ENCODE peak calls at places on chromosomes 7 and 10, in five cellular contexts. J is heart left ventricle, O is foreskin fibroblast, S is thoracic aorta, P is right lobe of liver. A is an unnamed sample.

GRCh38 chr10:32205666-32206065 is 141.3 kb downstream of the EPC1 start:
- DNase-seq in J (no peak), O (peak), S (no peak), P (no peak), A (peak)

GRCh38 chr7:19713676-19714075 is 4.8 kb upstream of the POLR1F start:
- DNase-seq in J (no peak), O (peak), S (no peak), P (no peak), A (peak)

GRCh38 chr7:29107056-29107455 is 39.3 kb downstream of the CPVL start:
- DNase-seq in J (no peak), O (no peak), S (no peak), P (no peak), A (no peak)

GRCh38 chr10:100637785-100638184 is 102.0 kb downstream of the HIF1AN start:
- DNase-seq in J (no peak), O (no peak), S (no peak), P (no peak), A (no peak)

GRCh38 chr10:102744374-102745051 is 765 bp downstream of the WBP1L start:
- DNase-seq in J (no peak), O (peak), S (no peak), P (no peak), A (peak)

GRCh38 chr7:114085592-114086490 is 167.0 kb upstream of the PPP1R3A start:
- DNase-seq in J (peak), O (peak), S (peak), P (peak), A (peak)

GRCh38 chr7:107726356-107727130 is 17.4 kb upstream of the CBLL1 start:
- DNase-seq in J (no peak), O (no peak), S (no peak), P (no peak), A (no peak)

GRCh38 chr7:141045126-141045841 is 28.6 kb upstream of the TMEM178B start:
- DNase-seq in J (no peak), O (no peak), S (no peak), P (no peak), A (no peak)

GRCh38 chr10:118057351-118057750 is 10.6 kb upstream of the RAB11FIP2 start:
- DNase-seq in J (no peak), O (no peak), S (no peak), P (no peak), A (no peak)

GRCh38 chr7:30301751-30302150 is 17.4 kb downstream of the ZNRF2 start:
- DNase-seq in J (no peak), O (no peak), S (no peak), P (no peak), A (no peak)

GRCh38 chr10:124005991-124006392 is 87.4 kb downstream of the CHST15 start:
- DNase-seq in J (no peak), O (no peak), S (no peak), P (no peak), A (no peak)

GRCh38 chr10:103739039-103739764 is 116.2 kb downstream of the SH3PXD2A start:
- DNase-seq in J (no peak), O (peak), S (no peak), P (peak), A (peak)

GRCh38 chr7:103524042-103524907 is 78.3 kb upstream of the SLC26A5 start:
- DNase-seq in J (no peak), O (peak), S (no peak), P (no peak), A (peak)

GRCh38 chr7:100510437-100511239 is 26.9 kb downstream of the NYAP1 start:
- DNase-seq in J (no peak), O (no peak), S (no peak), P (no peak), A (no peak)

GRCh38 chr7:130838738-130839137 is 104.7 kb upstream of the KLF14 start:
- DNase-seq in J (no peak), O (peak), S (no peak), P (no peak), A (peak)

GRCh38 chr10:127267442-127267841 is 71.1 kb upstream of the INSYN2A start:
- DNase-seq in J (no peak), O (no peak), S (no peak), P (no peak), A (no peak)

GRCh38 chr7:88169717-88170320 is 50.0 kb downstream of the SRI start:
- DNase-seq in J (no peak), O (peak), S (no peak), P (no peak), A (peak)

GRCh38 chr7:16668978-16669377 is 23.0 kb downstream of the BZW2 start:
- DNase-seq in J (no peak), O (peak), S (no peak), P (no peak), A (no peak)

GRCh38 chr7:30412810-30413504 is 65.6 kb downstream of the NOD1 start:
- DNase-seq in J (no peak), O (peak), S (no peak), P (no peak), A (peak)

GRCh38 chr10:47294057-47294456 is 5.9 kb upstream of the GDF10 start:
- DNase-seq in J (no peak), O (no peak), S (no peak), P (no peak), A (no peak)

GRCh38 chr7:130273081-130273699 is 6.5 kb downstream of the CPA2 start:
- DNase-seq in J (no peak), O (peak), S (no peak), P (no peak), A (peak)

GRCh38 chr7:133853706-133854276 is 273.3 kb upstream of the LRGUK start:
- DNase-seq in J (no peak), O (peak), S (no peak), P (no peak), A (peak)

GRCh38 chr10:124587811-124588211 is 126.2 kb downstream of the LHPP start:
- DNase-seq in J (no peak), O (no peak), S (no peak), P (peak), A (no peak)

GRCh38 chr10:71685554-71686202 is 33.9 kb downstream of the C10orf105 start:
- DNase-seq in J (no peak), O (no peak), S (no peak), P (no peak), A (no peak)

GRCh38 chr10:23106508-23106907 is 11.1 kb downstream of the MSRB2 start:
- DNase-seq in J (no peak), O (no peak), S (no peak), P (no peak), A (no peak)

GRCh38 chr10:89142562-89142961 is 64.6 kb downstream of the CH25H start:
- DNase-seq in J (no peak), O (no peak), S (no peak), P (no peak), A (no peak)

GRCh38 chr7:140003913-140004382 is 58.8 kb downstream of the PARP12 start:
- DNase-seq in J (no peak), O (peak), S (no peak), P (no peak), A (peak)

GRCh38 chr7:137282043-137282442 is 61.5 kb downstream of the PTN start:
- DNase-seq in J (no peak), O (no peak), S (no peak), P (no peak), A (no peak)

GRCh38 chr7:137289101-137289500 is 54.4 kb downstream of the PTN start:
- DNase-seq in J (no peak), O (no peak), S (no peak), P (no peak), A (no peak)

GRCh38 chr7:137283147-137283546 is 60.4 kb downstream of the PTN start:
- DNase-seq in J (no peak), O (no peak), S (no peak), P (no peak), A (no peak)

GRCh38 chr7:137287651-137288258 is 55.8 kb downstream of the PTN start:
- DNase-seq in J (no peak), O (peak), S (no peak), P (no peak), A (no peak)
- TF ChIP-seq CTCF in J (no peak), O (peak), S (no peak), P (peak), A (peak)

GRCh38 chr7:3065724-3066143 is 22.1 kb upstream of the CARD11 start:
- DNase-seq in J (no peak), O (no peak), S (no peak), P (no peak), A (peak)

GRCh38 chr7:3066506-3066905 is 22.8 kb upstream of the CARD11 start:
- DNase-seq in J (no peak), O (no peak), S (no peak), P (no peak), A (no peak)

GRCh38 chr7:3067193-3067592 is 23.5 kb upstream of the CARD11 start:
- DNase-seq in J (no peak), O (no peak), S (no peak), P (no peak), A (no peak)

GRCh38 chr7:3064077-3064476 is 20.4 kb upstream of the CARD11 start:
- DNase-seq in J (no peak), O (no peak), S (no peak), P (no peak), A (no peak)

DNA sequence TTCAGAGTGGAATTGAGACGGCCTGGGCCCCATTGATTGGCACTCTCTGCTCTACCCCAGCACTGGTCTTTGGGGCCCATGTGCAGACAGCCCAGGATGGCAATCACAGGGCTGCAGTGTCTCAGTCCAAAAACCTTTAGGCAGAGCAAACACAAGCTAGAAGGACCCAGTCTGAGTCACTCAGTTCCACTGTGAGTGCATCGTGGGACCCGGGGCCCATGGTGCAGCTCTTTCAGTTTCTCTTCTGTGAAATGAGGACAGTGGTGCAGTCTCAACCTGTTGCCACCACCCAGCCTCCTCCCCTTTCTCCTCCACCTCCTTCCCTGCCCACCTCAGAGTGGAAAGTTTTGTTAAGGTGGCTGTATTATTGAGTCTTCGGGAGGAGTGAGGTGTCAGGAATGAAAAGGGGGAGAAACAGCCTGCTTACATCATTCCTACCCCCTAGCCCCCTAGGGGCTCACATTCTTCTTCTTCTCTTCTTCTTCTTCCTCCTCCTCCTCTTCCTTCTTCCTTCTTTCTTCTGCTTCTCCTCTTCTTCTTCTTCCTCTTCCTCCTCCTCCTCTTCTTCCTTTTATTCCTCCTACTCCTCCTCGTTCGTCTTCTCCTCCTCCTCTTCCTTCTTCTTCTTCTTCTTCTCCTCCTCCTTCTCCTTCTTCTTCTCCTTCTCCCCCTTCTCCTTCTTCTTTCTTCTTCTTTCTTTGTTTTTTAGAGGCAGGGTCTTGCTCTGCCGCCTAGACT is 19.5 kb upstream of the CARD11 start:
- DNase-seq in J (no peak), O (no peak), S (no peak), P (no peak), A (no peak)
- H3K4me3 ChIP-seq in J (no peak), O (no peak), S (no peak), P (no peak), A (no peak)

DNA sequence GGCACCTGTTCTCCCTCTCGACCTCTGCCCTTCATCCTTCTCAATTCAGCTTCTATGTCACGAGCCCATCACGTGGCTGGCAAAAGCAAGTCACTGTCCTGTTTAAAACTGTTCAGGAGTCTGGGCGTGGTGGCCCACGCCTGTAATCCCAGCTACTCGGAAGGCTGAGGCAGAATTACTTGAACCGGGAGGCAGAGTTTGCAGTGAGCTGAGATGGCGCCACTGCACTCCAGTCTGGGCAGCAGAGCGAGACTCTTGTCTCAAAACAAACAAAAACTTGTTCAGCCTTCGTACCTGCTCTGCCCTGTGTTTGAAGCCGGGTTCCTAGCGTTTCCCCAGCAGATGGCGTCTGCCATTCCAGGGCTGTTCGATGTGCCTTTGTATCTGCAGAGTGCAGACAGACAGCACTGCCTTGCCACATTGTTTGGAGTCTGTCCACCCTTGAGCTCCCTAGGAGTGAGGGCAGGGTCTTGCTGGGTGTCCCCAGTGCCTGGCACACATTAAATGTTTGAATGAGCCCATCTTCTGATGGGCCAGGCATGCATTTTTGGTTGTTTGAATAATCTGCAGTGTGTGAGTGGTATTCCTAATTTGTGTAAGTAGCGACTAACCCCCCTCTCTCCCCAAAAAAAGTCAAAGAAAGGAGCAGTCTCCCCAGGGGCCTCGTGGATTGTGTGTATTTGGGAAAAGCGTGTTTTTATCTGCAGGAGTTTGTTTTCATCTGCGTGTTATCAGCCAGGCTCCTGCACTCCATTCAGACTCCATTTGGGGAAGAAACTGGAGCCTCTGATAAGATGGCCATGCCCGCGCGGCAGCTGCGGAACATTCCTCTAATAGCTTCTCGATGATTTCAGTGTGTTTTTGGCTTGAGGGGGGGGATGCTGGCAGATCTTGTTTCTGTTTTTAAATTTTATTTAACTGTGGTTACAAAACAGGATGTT is 61.2 kb downstream of the DNAJB6 start:
- DNase-seq in J (peak), O (peak), S (no peak), P (no peak), A (peak)
- TF ChIP-seq CTCF in J (peak), O (peak), S (no peak), P (peak), A (peak)

DNA sequence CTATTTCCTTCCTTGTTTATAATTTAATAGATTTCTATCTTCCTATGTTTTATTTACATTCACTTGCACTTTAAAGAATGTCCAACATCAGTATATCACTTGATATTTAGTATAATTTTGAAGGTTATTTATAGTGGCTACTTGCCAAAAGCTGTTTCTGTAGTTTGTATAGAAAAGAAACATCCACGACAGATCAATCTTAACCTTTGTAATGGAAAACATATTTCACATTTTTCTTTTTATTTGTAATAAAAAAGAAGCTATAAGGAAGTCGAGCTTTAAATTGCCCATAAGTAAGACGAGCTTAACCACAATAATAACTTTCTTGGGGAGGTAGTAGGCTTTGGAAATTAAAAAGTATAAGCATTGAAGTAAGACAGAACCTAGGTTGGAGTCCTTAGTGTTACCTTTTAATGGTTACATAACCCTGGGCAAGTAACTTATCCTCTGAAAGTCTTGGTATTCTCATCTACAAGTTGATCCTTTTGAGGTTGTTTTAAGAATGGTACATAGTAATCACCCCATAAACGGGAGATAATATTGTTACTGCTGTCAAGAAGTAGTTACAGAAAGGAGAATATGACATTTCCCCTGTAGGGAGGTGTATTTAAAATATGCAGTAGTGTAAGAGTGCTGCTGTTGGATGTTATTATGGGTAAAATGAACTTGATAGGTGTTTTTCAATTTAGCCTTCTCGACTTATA is 32.9 kb downstream of the CPED1 start:
- DNase-seq in J (no peak), O (no peak), S (no peak), P (no peak), A (no peak)
- H3K4me3 ChIP-seq in J (no peak), O (no peak), S (no peak), P (no peak), A (no peak)

GRCh38 chr7:80134536-80135305 is at the start of gene GNAI1:
- DNase-seq in J (peak), O (peak), S (no peak), P (peak), A (peak)
- TF ChIP-seq CTCF in J (peak), O (peak), S (peak), P (peak), A (peak)

DNA sequence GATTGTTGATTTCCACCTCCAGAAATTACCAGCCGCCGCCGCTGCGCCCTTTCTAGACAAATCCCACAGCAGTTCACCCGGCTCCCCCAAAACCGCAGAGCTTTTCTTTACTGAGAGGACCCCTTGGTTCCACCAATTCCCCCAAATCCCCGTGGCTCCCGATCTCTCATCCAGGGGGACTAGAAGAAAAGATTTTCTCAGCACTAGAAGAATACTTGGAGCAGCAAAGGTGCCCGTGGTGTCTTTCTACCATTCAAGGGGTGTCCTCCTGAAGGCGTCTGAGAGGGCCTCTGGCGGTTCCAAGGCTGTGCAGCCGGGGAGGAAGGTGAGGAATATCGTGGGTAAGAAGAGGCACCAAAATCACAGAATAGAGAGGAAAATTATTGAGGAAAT is 13.5 kb upstream of the HOXA2 start:
- DNase-seq in J (no peak), O (no peak), S (no peak), P (no peak), A (no peak)
- H3K4me3 ChIP-seq in J (peak), O (no peak), S (peak), P (peak), A (peak)

DNA sequence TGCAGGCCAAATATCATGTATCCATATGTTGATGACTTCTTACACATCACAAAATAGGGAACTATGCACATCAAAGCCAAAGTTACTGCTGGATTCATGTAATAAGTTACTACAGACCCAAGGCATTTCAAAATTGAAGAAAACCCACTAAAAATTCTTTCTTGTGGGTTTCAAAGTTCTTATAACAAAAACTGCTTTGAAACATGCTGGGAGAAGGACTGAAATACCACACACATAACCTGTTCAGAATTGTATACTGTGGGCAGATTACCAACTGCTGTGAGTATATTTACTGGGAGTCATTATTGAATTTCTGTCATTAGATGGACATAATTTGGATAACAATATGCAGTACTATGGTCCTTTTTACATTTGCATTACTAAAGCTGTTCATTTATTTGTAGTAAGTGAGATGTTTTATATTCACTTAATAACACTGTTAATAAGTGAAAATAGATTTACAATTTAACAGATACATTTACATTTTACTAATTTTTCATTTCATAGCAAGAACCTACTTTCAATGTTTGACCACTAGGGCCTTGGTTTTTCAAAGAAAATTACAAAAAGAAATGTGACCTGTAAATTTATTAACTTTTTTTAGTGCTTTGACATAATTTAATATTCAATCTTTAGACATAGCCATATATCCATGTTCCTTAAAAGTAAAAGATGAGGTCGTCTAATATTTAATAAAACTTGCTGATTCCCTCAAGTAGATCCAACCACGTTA is 132.6 kb downstream of the MAGI2 start:
- DNase-seq in J (no peak), O (no peak), S (no peak), P (no peak), A (peak)
- TF ChIP-seq CTCF in J (no peak), O (no peak), S (no peak), P (no peak), A (no peak)

DNA sequence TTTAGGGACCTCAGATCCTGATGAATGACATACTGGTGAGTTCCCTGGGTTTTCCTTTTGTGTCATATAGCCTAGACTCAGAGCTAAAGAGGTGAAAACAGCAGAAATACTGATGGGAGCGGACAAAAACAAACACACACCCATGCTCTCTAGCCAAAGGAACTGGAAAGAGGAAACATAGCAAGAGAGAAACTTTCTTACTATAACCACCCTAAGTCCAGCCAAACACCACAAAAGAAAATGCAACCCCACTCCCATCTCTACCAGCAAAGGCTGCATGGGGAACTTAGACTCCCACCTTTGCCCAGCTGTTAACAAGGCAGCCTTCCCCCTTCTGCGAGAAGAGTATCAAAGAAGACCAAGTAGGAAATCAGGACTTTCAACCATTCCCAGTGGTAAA is 16.3 kb downstream of the GSAP start:
- DNase-seq in J (no peak), O (no peak), S (no peak), P (no peak), A (no peak)
- H3K4me3 ChIP-seq in J (no peak), O (no peak), S (no peak), P (no peak), A (no peak)

A was measured in astrocyte of the spinal cord.